ENCODE peak calls at places on chromosome 18, in nine cellular contexts. One of them, this sample, is unnamed.

GRCh38 chr18:56199580-56200320 is 438.6 kb downstream of the TXNL1 start:
- DNase-seq in iPS DF 6.9: no peak
- DNase-seq in AG04450: no peak
- DNase-seq in epithelial cell of prostate: no peak
- DNase-seq in adrenal gland: peak; percentile 27
- DNase-seq in cardiac muscle cell: no peak
- DNase-seq in heart right ventricle: peak; percentile 23
- DNase-seq in uterus: no peak
- DNase-seq in neural progenitor cell: no peak
- DNase-seq in this sample: no peak

GRCh38 chr18:11500153-11501122 is 109.0 kb upstream of the SLC35G4 start:
- DNase-seq in iPS DF 6.9: no peak
- DNase-seq in AG04450: peak; percentile 91
- DNase-seq in epithelial cell of prostate: peak; percentile 95
- DNase-seq in adrenal gland: peak; percentile 93
- DNase-seq in cardiac muscle cell: peak; percentile 89
- DNase-seq in heart right ventricle: no peak
- DNase-seq in uterus: no peak
- DNase-seq in neural progenitor cell: no peak
- DNase-seq in this sample: no peak

GRCh38 chr18:36535202-36535935 is 237.9 kb downstream of the FHOD3 start:
- DNase-seq in iPS DF 6.9: no peak
- DNase-seq in AG04450: no peak
- DNase-seq in epithelial cell of prostate: no peak
- DNase-seq in adrenal gland: no peak
- DNase-seq in cardiac muscle cell: no peak
- DNase-seq in heart right ventricle: no peak
- DNase-seq in uterus: no peak
- DNase-seq in neural progenitor cell: no peak
- DNase-seq in this sample: no peak

GRCh38 chr18:56568986-56569385 is 69.4 kb downstream of the TXNL1 start:
- DNase-seq in iPS DF 6.9: no peak
- DNase-seq in AG04450: no peak
- DNase-seq in epithelial cell of prostate: no peak
- DNase-seq in adrenal gland: no peak
- DNase-seq in cardiac muscle cell: peak; percentile 4
- DNase-seq in heart right ventricle: no peak
- DNase-seq in uterus: no peak
- DNase-seq in neural progenitor cell: no peak
- DNase-seq in this sample: no peak

GRCh38 chr18:36296591-36297418 is 708 bp upstream of the FHOD3 start:
- DNase-seq in iPS DF 6.9: no peak
- DNase-seq in AG04450: peak; percentile 50
- DNase-seq in epithelial cell of prostate: no peak
- DNase-seq in adrenal gland: peak; percentile 81
- DNase-seq in cardiac muscle cell: peak; percentile 93
- DNase-seq in heart right ventricle: peak; percentile 67
- DNase-seq in uterus: peak; percentile 67
- DNase-seq in neural progenitor cell: peak; percentile 88
- DNase-seq in this sample: peak; percentile 26

GRCh38 chr18:49865401-49865800 is 52.1 kb upstream of the ACAA2 start:
- DNase-seq in iPS DF 6.9: no peak
- DNase-seq in AG04450: no peak
- DNase-seq in epithelial cell of prostate: no peak
- DNase-seq in adrenal gland: peak; percentile 39
- DNase-seq in cardiac muscle cell: no peak
- DNase-seq in heart right ventricle: no peak
- DNase-seq in uterus: no peak
- DNase-seq in neural progenitor cell: no peak
- DNase-seq in this sample: no peak

GRCh38 chr18:30376515-30376914 is 666.0 kb downstream of the DSC3 start:
- DNase-seq in iPS DF 6.9: peak; percentile 29
- DNase-seq in AG04450: no peak
- DNase-seq in epithelial cell of prostate: no peak
- DNase-seq in adrenal gland: no peak
- DNase-seq in cardiac muscle cell: no peak
- DNase-seq in heart right ventricle: no peak
- DNase-seq in uterus: no peak
- DNase-seq in neural progenitor cell: peak; percentile 43
- DNase-seq in this sample: no peak

GRCh38 chr18:5987217-5987616 is 91.9 kb upstream of the TMEM200C start:
- DNase-seq in iPS DF 6.9: no peak
- DNase-seq in AG04450: no peak
- DNase-seq in epithelial cell of prostate: no peak
- DNase-seq in adrenal gland: no peak
- DNase-seq in cardiac muscle cell: no peak
- DNase-seq in heart right ventricle: no peak
- DNase-seq in uterus: no peak
- DNase-seq in neural progenitor cell: no peak
- DNase-seq in this sample: no peak

GRCh38 chr18:74897971-74898657 is 300.4 kb downstream of the ZNF407 start:
- DNase-seq in iPS DF 6.9: no peak
- DNase-seq in AG04450: no peak
- DNase-seq in epithelial cell of prostate: no peak
- DNase-seq in adrenal gland: no peak
- DNase-seq in cardiac muscle cell: peak; percentile 38
- DNase-seq in heart right ventricle: no peak
- DNase-seq in uterus: no peak
- DNase-seq in neural progenitor cell: no peak
- DNase-seq in this sample: no peak

GRCh38 chr18:42268793-42269192 is 313.8 kb downstream of the PIK3C3 start:
- DNase-seq in iPS DF 6.9: no peak
- DNase-seq in AG04450: no peak
- DNase-seq in epithelial cell of prostate: no peak
- DNase-seq in adrenal gland: no peak
- DNase-seq in cardiac muscle cell: no peak
- DNase-seq in heart right ventricle: no peak
- DNase-seq in uterus: no peak
- DNase-seq in neural progenitor cell: no peak
- DNase-seq in this sample: no peak

GRCh38 chr18:58412844-58413666 is 215.8 kb downstream of the ALPK2 start:
- DNase-seq in iPS DF 6.9: no peak
- DNase-seq in AG04450: no peak
- DNase-seq in epithelial cell of prostate: no peak
- DNase-seq in adrenal gland: no peak
- DNase-seq in cardiac muscle cell: no peak
- DNase-seq in heart right ventricle: no peak
- DNase-seq in uterus: no peak
- DNase-seq in neural progenitor cell: no peak
- DNase-seq in this sample: no peak

GRCh38 chr18:58140366-58141325 is 96.6 kb downstream of the NEDD4L start:
- DNase-seq in iPS DF 6.9: no peak
- DNase-seq in AG04450: no peak
- DNase-seq in epithelial cell of prostate: no peak
- DNase-seq in adrenal gland: peak; percentile 81
- DNase-seq in cardiac muscle cell: no peak
- DNase-seq in heart right ventricle: no peak
- DNase-seq in uterus: no peak
- DNase-seq in neural progenitor cell: no peak
- DNase-seq in this sample: no peak

GRCh38 chr18:50454379-50455005 is 79.6 kb downstream of the SKA1 start:
- DNase-seq in iPS DF 6.9: no peak
- DNase-seq in AG04450: no peak
- DNase-seq in epithelial cell of prostate: peak; percentile 79
- DNase-seq in adrenal gland: no peak
- DNase-seq in cardiac muscle cell: no peak
- DNase-seq in heart right ventricle: no peak
- DNase-seq in uterus: no peak
- DNase-seq in neural progenitor cell: peak; percentile 42
- DNase-seq in this sample: no peak

GRCh38 chr18:42850174-42850766 is 265.2 kb downstream of the RIT2 start:
- DNase-seq in iPS DF 6.9: no peak
- DNase-seq in AG04450: no peak
- DNase-seq in epithelial cell of prostate: no peak
- DNase-seq in adrenal gland: no peak
- DNase-seq in cardiac muscle cell: no peak
- DNase-seq in heart right ventricle: no peak
- DNase-seq in uterus: no peak
- DNase-seq in neural progenitor cell: no peak
- DNase-seq in this sample: no peak

GRCh38 chr18:30081122-30081521 is 961.4 kb downstream of the DSC3 start:
- DNase-seq in iPS DF 6.9: no peak
- DNase-seq in AG04450: no peak
- DNase-seq in epithelial cell of prostate: no peak
- DNase-seq in adrenal gland: no peak
- DNase-seq in cardiac muscle cell: no peak
- DNase-seq in heart right ventricle: no peak
- DNase-seq in uterus: no peak
- DNase-seq in neural progenitor cell: peak; percentile 8
- DNase-seq in this sample: no peak

DNA sequence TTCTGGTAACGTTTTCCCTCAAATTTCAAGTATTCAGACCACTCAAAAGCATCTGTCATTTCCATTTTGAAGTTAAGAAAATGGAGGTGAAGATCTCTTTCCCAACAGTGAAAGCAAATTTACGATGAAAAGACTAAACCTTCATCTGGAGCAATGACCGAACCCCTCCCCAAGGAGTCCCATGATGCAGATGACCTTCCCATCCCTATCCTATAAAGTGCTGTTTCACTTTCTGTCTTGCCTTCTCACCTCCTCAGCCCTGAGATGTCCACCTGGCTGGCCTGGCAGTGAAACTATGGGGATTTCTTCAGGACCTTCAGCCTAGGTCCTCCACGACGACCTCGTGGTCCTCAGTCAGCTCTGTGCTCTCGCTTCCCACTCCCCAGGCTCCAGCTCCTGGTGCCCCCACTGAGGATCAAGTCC is 925 bp upstream of the NPC1 start:
- DNase-seq in iPS DF 6.9: no peak
- DNase-seq in AG04450: no peak
- DNase-seq in epithelial cell of prostate: no peak
- DNase-seq in adrenal gland: no peak
- DNase-seq in cardiac muscle cell: no peak
- DNase-seq in heart right ventricle: no peak
- DNase-seq in uterus: peak; percentile 31
- DNase-seq in neural progenitor cell: no peak
- DNase-seq in this sample: no peak
- H3K27ac ChIP-seq in iPS DF 6.9: no peak overlapping the region
- H3K27ac ChIP-seq in AG04450: no peak overlapping the region
- H3K27ac ChIP-seq in epithelial cell of prostate: peak overlapping the region; percentile 98
- H3K27ac ChIP-seq in adrenal gland: no peak overlapping the region
- H3K27ac ChIP-seq in cardiac muscle cell: no peak overlapping the region
- H3K27ac ChIP-seq in heart right ventricle: peak overlapping the region; percentile 97
- H3K27ac ChIP-seq in uterus: peak overlapping the region; percentile 99
- H3K27ac ChIP-seq in neural progenitor cell: no peak overlapping the region
- H3K27ac ChIP-seq in this sample: peak overlapping the region; percentile 51

DNA sequence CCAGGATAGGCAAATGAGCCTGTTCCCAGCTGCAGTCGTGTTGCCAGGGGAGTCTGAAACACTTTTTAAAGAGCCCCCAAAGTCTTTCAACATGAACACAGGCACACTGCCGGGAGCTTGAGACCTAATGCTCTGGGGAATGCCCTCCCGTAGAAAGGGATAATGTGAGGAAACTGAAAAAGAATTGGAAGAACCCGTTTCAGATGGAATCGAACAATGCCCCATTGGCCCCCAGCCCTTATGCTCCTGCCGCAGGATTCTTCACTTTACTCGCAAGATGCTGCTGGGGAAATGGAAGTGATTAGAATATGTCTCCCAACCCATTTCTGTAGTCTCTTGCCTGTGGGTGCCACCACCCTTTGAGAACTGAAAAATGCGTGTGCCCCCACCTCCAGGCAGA is 136.3 kb upstream of the GATA6 start:
- DNase-seq in iPS DF 6.9: no peak
- DNase-seq in AG04450: no peak
- DNase-seq in epithelial cell of prostate: no peak
- DNase-seq in adrenal gland: no peak
- DNase-seq in cardiac muscle cell: no peak
- DNase-seq in heart right ventricle: no peak
- DNase-seq in uterus: no peak
- DNase-seq in neural progenitor cell: peak; percentile 87
- DNase-seq in this sample: no peak
- H3K27ac ChIP-seq in iPS DF 6.9: no peak overlapping the region
- H3K27ac ChIP-seq in AG04450: no peak overlapping the region
- H3K27ac ChIP-seq in epithelial cell of prostate: peak overlapping the region; percentile 52
- H3K27ac ChIP-seq in adrenal gland: no peak overlapping the region
- H3K27ac ChIP-seq in cardiac muscle cell: no peak overlapping the region
- H3K27ac ChIP-seq in heart right ventricle: no peak overlapping the region
- H3K27ac ChIP-seq in uterus: peak overlapping the region; percentile 43
- H3K27ac ChIP-seq in neural progenitor cell: peak overlapping the region; percentile 96
- H3K27ac ChIP-seq in this sample: no peak overlapping the region

DNA sequence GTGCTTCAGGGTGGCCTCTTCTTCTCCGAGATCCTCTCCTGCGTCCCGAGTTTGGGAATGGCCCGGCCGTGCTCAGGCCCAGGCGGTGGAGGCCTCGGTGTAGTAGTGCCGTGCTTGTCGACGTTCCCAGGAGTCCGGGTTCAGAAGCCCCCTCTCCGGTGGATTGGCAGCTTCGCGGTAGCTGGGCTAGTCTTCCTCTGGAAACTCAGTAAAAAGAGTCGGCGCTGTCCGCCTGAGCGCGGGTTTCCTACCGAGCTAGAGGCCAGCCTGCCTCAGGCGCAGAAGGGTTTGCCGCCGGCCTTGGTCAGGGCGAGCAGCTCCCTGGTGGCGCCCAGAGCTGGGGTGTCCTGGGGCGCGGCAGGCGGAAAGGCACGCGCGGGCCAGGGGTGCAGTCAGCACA is 3.2 kb downstream of the RALBP1 start:
- DNase-seq in iPS DF 6.9: no peak
- DNase-seq in AG04450: no peak
- DNase-seq in epithelial cell of prostate: no peak
- DNase-seq in adrenal gland: no peak
- DNase-seq in cardiac muscle cell: no peak
- DNase-seq in heart right ventricle: no peak
- DNase-seq in uterus: no peak
- DNase-seq in neural progenitor cell: no peak
- DNase-seq in this sample: no peak
- H3K27ac ChIP-seq in iPS DF 6.9: no peak overlapping the region
- H3K27ac ChIP-seq in AG04450: no peak overlapping the region
- H3K27ac ChIP-seq in epithelial cell of prostate: no peak overlapping the region
- H3K27ac ChIP-seq in adrenal gland: no peak overlapping the region
- H3K27ac ChIP-seq in cardiac muscle cell: no peak overlapping the region
- H3K27ac ChIP-seq in heart right ventricle: no peak overlapping the region
- H3K27ac ChIP-seq in uterus: no peak overlapping the region
- H3K27ac ChIP-seq in neural progenitor cell: no peak overlapping the region
- H3K27ac ChIP-seq in this sample: no peak overlapping the region

DNA sequence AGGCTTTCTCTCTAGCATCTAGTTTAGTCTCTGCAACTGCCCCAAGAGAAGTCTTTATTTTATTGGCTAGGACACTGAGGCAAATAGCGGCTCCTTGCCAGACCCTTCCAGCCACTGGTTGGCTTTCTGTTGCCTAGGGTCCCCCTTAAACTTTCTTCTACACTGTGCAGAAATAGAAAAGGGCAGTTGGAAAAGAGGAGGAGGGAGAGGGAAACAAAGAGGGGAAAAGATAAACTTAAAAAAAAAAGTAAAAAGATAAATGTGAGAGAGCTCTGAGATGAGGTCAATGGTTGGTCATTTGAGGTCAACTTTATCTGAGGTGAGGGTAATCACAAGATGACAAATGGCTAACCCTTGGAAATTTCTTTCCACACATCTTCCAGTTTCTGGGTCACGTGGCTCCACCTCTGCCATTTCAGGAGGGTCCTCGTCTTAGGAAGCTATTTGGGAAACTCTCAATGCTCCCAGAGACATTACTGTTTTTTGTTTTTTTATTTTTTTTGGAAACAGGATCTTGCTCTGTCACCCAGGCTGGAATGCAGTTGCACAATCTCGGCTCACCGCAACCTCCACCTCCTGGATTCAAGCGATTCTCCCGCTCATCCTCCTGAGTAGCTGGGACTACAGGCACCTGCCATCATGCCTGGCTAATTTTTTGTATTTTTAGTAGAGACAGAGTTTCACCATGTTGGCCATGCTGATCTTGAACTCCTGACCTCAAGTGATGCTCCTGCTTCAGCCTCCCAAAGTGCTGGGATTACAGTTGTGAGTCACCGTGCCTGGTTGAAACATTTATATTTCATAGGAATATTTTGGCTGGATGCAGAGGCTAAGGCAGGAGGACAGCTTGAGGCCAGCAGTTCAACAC is 199.8 kb downstream of the TGIF1 start:
- DNase-seq in iPS DF 6.9: no peak
- DNase-seq in AG04450: no peak
- DNase-seq in epithelial cell of prostate: no peak
- DNase-seq in adrenal gland: peak; percentile 81
- DNase-seq in cardiac muscle cell: peak; percentile 83
- DNase-seq in heart right ventricle: no peak
- DNase-seq in uterus: peak; percentile 59
- DNase-seq in neural progenitor cell: no peak
- DNase-seq in this sample: no peak
- H3K27ac ChIP-seq in iPS DF 6.9: no peak overlapping the region
- H3K27ac ChIP-seq in AG04450: peak overlapping the region; percentile 93
- H3K27ac ChIP-seq in epithelial cell of prostate: peak overlapping the region; percentile 97
- H3K27ac ChIP-seq in adrenal gland: peak overlapping the region; percentile 91
- H3K27ac ChIP-seq in cardiac muscle cell: peak overlapping the region; percentile 77
- H3K27ac ChIP-seq in heart right ventricle: no peak overlapping the region
- H3K27ac ChIP-seq in uterus: no peak overlapping the region
- H3K27ac ChIP-seq in neural progenitor cell: no peak overlapping the region
- H3K27ac ChIP-seq in this sample: no peak overlapping the region